ENCODE peak calls at places on chromosomes 3 and 15, in six cellular contexts. A is M059J, C is fibroblast of mammary gland, R is adrenal gland, E is HTR-8/SVneo, V is GM12891. J is an unnamed sample.

GRCh38 chr15:96345560-96346389 is 15.3 kb downstream of the NR2F2 start:
- DNase-seq in A (peak), C (peak), R (peak), E (no peak), V (peak), J (peak)

GRCh38 chr3:183475019-183475418 is 46.6 kb upstream of the MCF2L2 start:
- DNase-seq in A (no peak), C (no peak), R (peak), E (no peak), V (no peak), J (no peak)

GRCh38 chr3:132315851-132316250 is 1.4 kb upstream of the ACP3 start:
- DNase-seq in A (no peak), C (peak), R (no peak), E (no peak), V (no peak), J (no peak)

GRCh38 chr3:139835830-139836655 is 98.9 kb upstream of the CLSTN2 start:
- DNase-seq in A (no peak), C (no peak), R (no peak), E (no peak), V (no peak), J (no peak)

GRCh38 chr3:13549513-13550256 is 760 bp downstream of the FBLN2 start:
- DNase-seq in A (no peak), C (no peak), R (no peak), E (no peak), V (no peak), J (no peak)

GRCh38 chr15:31212286-31212685 is 110.8 kb upstream of the TRPM1 start:
- DNase-seq in A (no peak), C (peak), R (peak), E (no peak), V (no peak), J (no peak)

GRCh38 chr15:32908135-32908801 is 190.5 kb downstream of the GREM1 start:
- DNase-seq in A (no peak), C (peak), R (no peak), E (no peak), V (peak), J (no peak)

GRCh38 chr3:11494131-11494916 is 149.4 kb downstream of the VGLL4 start:
- DNase-seq in A (peak), C (peak), R (no peak), E (no peak), V (no peak), J (no peak)

GRCh38 chr15:73338058-73338457 is 30.7 kb downstream of the HCN4 start:
- DNase-seq in A (no peak), C (no peak), R (no peak), E (no peak), V (no peak), J (peak)

GRCh38 chr3:7106635-7107034 is 245.7 kb downstream of the GRM7 start:
- DNase-seq in A (no peak), C (no peak), R (no peak), E (no peak), V (no peak), J (no peak)

GRCh38 chr15:40105517-40106202 is 3.0 kb downstream of the BMF start:
- DNase-seq in A (no peak), C (no peak), R (no peak), E (no peak), V (no peak), J (no peak)

GRCh38 chr3:11717768-11718581 is 74.3 kb upstream of the VGLL4 start:
- DNase-seq in A (peak), C (peak), R (no peak), E (peak), V (no peak), J (no peak)

GRCh38 chr15:34241376-34242350 is 16.8 kb downstream of the EMC4 start:
- DNase-seq in A (peak), C (peak), R (no peak), E (peak), V (peak), J (no peak)

GRCh38 chr3:81699921-81700320 is 61.5 kb downstream of the GBE1 start:
- DNase-seq in A (no peak), C (no peak), R (no peak), E (no peak), V (no peak), J (no peak)

J was measured in lung.